ENCODE peak calls at places on chromosome 20, in eight cellular contexts. Z is skeletal muscle cell; A is H7; H is activated T-helper 1 cell treated with anti-CD3 and anti-CD28 coated beads, Interleukin-12 subunit alpha, Interleukin-12 subunit beta, Interleukin-2, Interleukin-4 antibody, amounts not matched to agents 30 ng/mL and 10 ng/mL and 1 ng/mL, durations not matched to agents 14 hours and 24 hours and 36 hours; M is GM20000; Y is NCI-H82; D is ascending aorta; V is adrenal gland. J is an unnamed sample.

GRCh38 chr20:51562334-51563140 is 20.0 kb upstream of the NFATC2 start:
- DNase-seq in V (peak), A (peak), D (peak), Y (peak), H (no peak), M (peak), Z (peak), J (peak)

GRCh38 chr20:62567246-62568044 is 74.9 kb upstream of the SLCO4A1 start:
- DNase-seq in Y (no peak), D (no peak), V (no peak), H (no peak), M (no peak), A (no peak), Z (no peak), J (no peak)

GRCh38 chr20:48523191-48523757 is 304.5 kb downstream of the PREX1 start:
- DNase-seq in M (peak), V (peak), H (peak), Y (peak), Z (peak), A (peak), D (no peak), J (peak)

GRCh38 chr20:16017656-16018055 is 555.6 kb downstream of the KIF16B start:
- DNase-seq in Z (no peak), Y (no peak), H (no peak), A (no peak), V (no peak), M (no peak), D (no peak), J (no peak)

GRCh38 chr20:49775229-49775693 is 37.4 kb upstream of the SLC9A8 start:
- DNase-seq in Z (peak), V (peak), D (peak), M (no peak), A (no peak), H (no peak), Y (peak), J (peak)

GRCh38 chr20:1897965-1898464 is 2.8 kb downstream of the SIRPA start:
- DNase-seq in V (peak), D (peak), Z (no peak), Y (no peak), A (no peak), M (peak), H (no peak), J (no peak)

GRCh38 chr20:56247954-56248782 is at the start of gene MC3R:
- DNase-seq in Y (peak), H (peak), Z (no peak), V (peak), D (no peak), M (peak), A (peak), J (no peak)

GRCh38 chr20:63957004-63957689 is 931 bp upstream of the UCKL1 start:
- DNase-seq in Y (peak), D (no peak), H (peak), M (peak), Z (no peak), V (peak), A (peak), J (no peak)

GRCh38 chr20:13526551-13526950 is 112.2 kb downstream of the TASP1 start:
- DNase-seq in D (no peak), A (no peak), Y (no peak), Z (peak), H (no peak), M (no peak), V (no peak), J (no peak)

GRCh38 chr20:2386516-2387179 is 5.9 kb downstream of the TGM6 start:
- DNase-seq in V (no peak), A (no peak), Z (no peak), D (peak), Y (no peak), M (no peak), H (no peak), J (peak)

GRCh38 chr20:23241416-23241815 is 109.2 kb upstream of the NXT1 start:
- DNase-seq in M (no peak), H (no peak), D (no peak), A (no peak), Y (no peak), V (no peak), Z (no peak), J (no peak)

GRCh38 chr20:59159822-59160740 is 3.5 kb upstream of the ZNF831 start:
- DNase-seq in Y (peak), Z (no peak), A (no peak), M (no peak), D (no peak), V (no peak), H (no peak), J (no peak)

GRCh38 chr20:21705466-21706344 is at the start of gene PAX1:
- DNase-seq in H (no peak), V (no peak), A (peak), Z (no peak), D (no peak), Y (peak), M (peak), J (no peak)

GRCh38 chr20:35903843-35904242 is 50.5 kb downstream of the SCAND1 start:
- DNase-seq in A (no peak), M (no peak), H (no peak), Y (no peak), Z (no peak), D (no peak), V (no peak), J (no peak)

GRCh38 chr20:47701612-47702011 is 83.7 kb downstream of the SULF2 start:
- DNase-seq in M (no peak), A (no peak), V (no peak), Z (no peak), H (no peak), D (no peak), Y (no peak), J (no peak)

GRCh38 chr20:6679086-6679485 is 88.4 kb upstream of the BMP2 start:
- DNase-seq in V (no peak), A (no peak), Z (no peak), M (no peak), Y (no peak), D (no peak), H (no peak), J (no peak)

GRCh38 chr20:49484180-49485140 is 2.0 kb upstream of the KCNB1 start:
- DNase-seq in H (peak), Y (peak), D (peak), A (peak), M (peak), V (peak), Z (no peak), J (peak)

GRCh38 chr20:49583669-49584417 is 15.9 kb upstream of the PTGIS start:
- DNase-seq in Z (no peak), V (peak), A (no peak), M (no peak), Y (peak), H (no peak), D (peak), J (peak)

GRCh38 chr20:44747166-44748004 is 1.7 kb downstream of the KCNK15 start:
- DNase-seq in H (peak), A (peak), D (peak), Y (peak), Z (no peak), M (peak), V (peak), J (peak)

GRCh38 chr20:63641792-63642517 is 11.3 kb downstream of the STMN3 start:
- DNase-seq in Z (no peak), A (peak), D (peak), M (peak), H (peak), Y (peak), V (peak), J (no peak)

GRCh38 chr20:34150616-34151015 is 38.6 kb upstream of the EIF2S2 start:
- DNase-seq in Y (no peak), Z (no peak), A (no peak), M (no peak), D (no peak), H (no peak), V (no peak), J (no peak)

GRCh38 chr20:57983082-57983481 is 245.4 kb downstream of the ANKRD60 start:
- DNase-seq in D (no peak), V (no peak), Y (no peak), M (no peak), H (no peak), A (no peak), Z (no peak), J (no peak)

GRCh38 chr20:11876555-11876954 is 41.1 kb upstream of the BTBD3 start:
- DNase-seq in A (no peak), V (no peak), D (no peak), Z (no peak), Y (no peak), M (no peak), H (no peak), J (no peak)

GRCh38 chr20:2729251-2729713 is 36.7 kb downstream of the EBF4 start:
- DNase-seq in V (no peak), H (no peak), Y (no peak), D (no peak), Z (no peak), A (peak), M (peak), J (no peak)

GRCh38 chr20:19886666-19887288 is 128.7 kb downstream of the RIN2 start:
- DNase-seq in V (no peak), A (peak), Y (no peak), H (no peak), Z (no peak), M (no peak), D (no peak), J (no peak)

GRCh38 chr20:61590236-61590635 is 338.2 kb downstream of the CDH4 start:
- DNase-seq in A (no peak), V (no peak), Z (no peak), M (no peak), D (no peak), H (no peak), Y (no peak), J (no peak)

GRCh38 chr20:38343107-38343797 is 3.0 kb upstream of the LBP start:
- DNase-seq in H (no peak), Z (no peak), D (no peak), V (peak), M (no peak), Y (no peak), A (no peak), J (no peak)

GRCh38 chr20:31593221-31594001 is 11.7 kb upstream of the ID1 start:
- DNase-seq in D (no peak), M (no peak), H (no peak), Y (no peak), Z (peak), A (peak), V (no peak), J (peak)

GRCh38 chr20:56554869-56555268 is 21.8 kb downstream of the FAM209B start:
- DNase-seq in H (no peak), Y (peak), Z (peak), M (peak), V (peak), D (peak), A (no peak), J (peak)

J was measured in HS-5.